ENCODE peak calls at places on chromosomes 16 and 17, in nine cellular contexts. F is colonic mucosa, X is HCT116, J is A549, A is heart left ventricle, T is adrenal gland, H is GM12878, I is tibial nerve, P is breast epithelium. O is an unnamed sample. For H3K4me1, the result is how much of the 10 kb centered on the place peaks cover.

GRCh38 chr17:60325730-60326524 is 66.0 kb downstream of the USP32 start:
- DNase-seq in F (no peak), X (no peak), J (no peak), A (no peak), T (no peak), H (no peak), I (no peak), P (no peak), O (no peak)

GRCh38 chr16:5377280-5377898 is 279.8 kb upstream of the EEF2KMT start:
- DNase-seq in F (no peak), X (no peak), J (no peak), A (no peak), T (no peak), H (no peak), I (no peak), P (no peak), O (no peak)

GRCh38 chr17:59513934-59514841 is 51.2 kb upstream of the DHX40 start:
- DNase-seq in F (peak), X (no peak), J (peak), A (peak), T (peak), H (no peak), I (peak), P (peak), O (peak)

GRCh38 chr17:38428150-38428642 is at the start of gene ARHGAP23:
- DNase-seq in F (peak), X (no peak), J (peak), A (peak), T (peak), H (no peak), I (no peak), P (no peak), O (peak)

GRCh38 chr17:48908047-48908843 is at the start of gene UBE2Z:
- DNase-seq in F (peak), X (peak), J (peak), A (peak), T (peak), H (peak), I (peak), P (peak), O (peak)

GRCh38 chr17:75475144-75475835 is 18.9 kb downstream of the TMEM94 start:
- DNase-seq in F (no peak), X (no peak), J (no peak), A (no peak), T (no peak), H (no peak), I (no peak), P (no peak), O (no peak)

GRCh38 chr17:64781394-64781793 is 119.3 kb upstream of the SMURF2 start:
- DNase-seq in F (peak), X (no peak), J (no peak), A (peak), T (peak), H (no peak), I (no peak), P (peak), O (peak)

GRCh38 chr16:85448557-85449194 is 164.4 kb upstream of the GSE1 start:
- DNase-seq in F (peak), X (no peak), J (no peak), A (no peak), T (no peak), H (no peak), I (no peak), P (peak), O (no peak)

GRCh38 chr16:19583665-19584300 is 28.3 kb downstream of the VPS35L start:
- DNase-seq in F (peak), X (peak), J (peak), A (no peak), T (peak), H (no peak), I (no peak), P (no peak), O (peak)

GRCh38 chr16:53680756-53681155 is 22.9 kb downstream of the RPGRIP1L start:
- DNase-seq in F (no peak), X (no peak), J (no peak), A (no peak), T (no peak), H (no peak), I (no peak), P (no peak), O (no peak)

GRCh38 chr16:22216191-22216831 is 10.2 kb downstream of the EEF2K start:
- DNase-seq in F (no peak), X (no peak), J (no peak), A (no peak), T (peak), H (no peak), I (no peak), P (no peak), O (no peak)

GRCh38 chr16:73730496-73731090 is 566.0 kb upstream of the PSMD7 start:
- DNase-seq in F (no peak), X (no peak), J (no peak), A (no peak), T (no peak), H (no peak), I (no peak), P (no peak), O (no peak)

GRCh38 chr16:22300427-22301071 is 3.3 kb downstream of the POLR3E start:
- DNase-seq in F (peak), X (no peak), J (peak), A (peak), T (peak), H (no peak), I (peak), P (no peak), O (peak)

GRCh38 chr16:74562117-74562516 is 44.8 kb downstream of the GLG1 start:
- DNase-seq in F (no peak), X (no peak), J (no peak), A (no peak), T (no peak), H (no peak), I (no peak), P (no peak), O (no peak)

GRCh38 chr17:49217651-49218413 is 7.3 kb downstream of the ABI3 start:
- DNase-seq in F (peak), X (no peak), J (no peak), A (peak), T (peak), H (peak), I (peak), P (no peak), O (no peak)

GRCh38 chr16:51507286-51507685 is 356.2 kb upstream of the SALL1 start:
- DNase-seq in F (no peak), X (no peak), J (no peak), A (no peak), T (no peak), H (no peak), I (no peak), P (no peak), O (no peak)

GRCh38 chr17:18958611-18959010 is 6.6 kb downstream of the SLC5A10 start:
- DNase-seq in F (no peak), X (no peak), J (no peak), A (no peak), T (no peak), H (no peak), I (no peak), P (no peak), O (no peak)

GRCh38 chr17:78714534-78714933 is 67.5 kb downstream of the CYTH1 start:
- DNase-seq in F (no peak), X (no peak), J (no peak), A (no peak), T (no peak), H (no peak), I (no peak), P (no peak), O (no peak)

GRCh38 chr17:51166987-51167931 is 1.0 kb downstream of the NME2 start:
- DNase-seq in F (peak), X (no peak), J (peak), A (peak), T (peak), H (no peak), I (no peak), P (no peak), O (peak)

GRCh38 chr16:83356266-83356665 is 451.5 kb upstream of the HSBP1 start:
- DNase-seq in F (no peak), X (peak), J (peak), A (no peak), T (peak), H (no peak), I (peak), P (no peak), O (peak)

GRCh38 chr17:81270279-81270678 is 24.8 kb downstream of the SLC38A10 start:
- DNase-seq in F (no peak), X (no peak), J (no peak), A (peak), T (no peak), H (no peak), I (no peak), P (no peak), O (no peak)

GRCh38 chr17:11996722-11997146 is 541 bp downstream of the ZNF18 start:
- DNase-seq in F (peak), X (peak), J (peak), A (no peak), T (peak), H (peak), I (peak), P (no peak), O (peak)

GRCh38 chr17:67562036-67562435 is 155.7 kb upstream of the NOL11 start:
- DNase-seq in F (no peak), X (no peak), J (no peak), A (no peak), T (no peak), H (no peak), I (no peak), P (no peak), O (no peak)

GRCh38 chr17:39579318-39580081 is 28.2 kb downstream of the NEUROD2 start:
- DNase-seq in F (no peak), X (no peak), J (no peak), A (peak), T (peak), H (no peak), I (no peak), P (no peak), O (no peak)

GRCh38 chr16:75216576-75216975 is 2.2 kb upstream of the CTRB1 start:
- DNase-seq in F (no peak), X (no peak), J (no peak), A (no peak), T (no peak), H (no peak), I (no peak), P (no peak), O (no peak)

GRCh38 chr17:76142044-76143041 is 1.3 kb upstream of the FOXJ1 start:
- DNase-seq in F (no peak), X (no peak), J (no peak), A (no peak), T (no peak), H (no peak), I (no peak), P (no peak), O (no peak)

GRCh38 chr17:75845058-75845711 is 981 bp upstream of the UNC13D start:
- DNase-seq in F (peak), X (peak), J (peak), A (peak), T (peak), H (peak), I (peak), P (peak), O (peak)

GRCh38 chr16:85984211-85984880 is 85.4 kb downstream of the IRF8 start:
- DNase-seq in F (no peak), X (no peak), J (no peak), A (no peak), T (no peak), H (no peak), I (no peak), P (peak), O (no peak)

GRCh38 chr16:12344577-12345343 is 368.2 kb downstream of the SNX29 start:
- DNase-seq in F (no peak), X (no peak), J (no peak), A (no peak), T (no peak), H (no peak), I (no peak), P (no peak), O (no peak)

GRCh38 chr17:30547778-30548177 is 70.6 kb downstream of the GOSR1 start:
- DNase-seq in F (no peak), X (no peak), J (no peak), A (no peak), T (no peak), H (no peak), I (no peak), P (no peak), O (no peak)

GRCh38 chr17:20228860-20229259 is 219.7 kb downstream of the SPECC1 start:
- DNase-seq in F (no peak), X (no peak), J (no peak), A (no peak), T (no peak), H (no peak), I (no peak), P (no peak), O (no peak)

GRCh38 chr16:28149016-28149888 is 62.5 kb downstream of the XPO6 start:
- DNase-seq in F (no peak), X (no peak), J (no peak), A (no peak), T (no peak), H (no peak), I (no peak), P (no peak), O (peak)

GRCh38 chr17:57455063-57455914 is 199.0 kb downstream of the MSI2 start:
- DNase-seq in F (no peak), X (no peak), J (no peak), A (peak), T (no peak), H (peak), I (no peak), P (no peak), O (peak)

GRCh38 chr16:31874354-31875111 is 926 bp downstream of the ZNF267 start:
- DNase-seq in F (peak), X (no peak), J (peak), A (no peak), T (peak), H (peak), I (no peak), P (no peak), O (peak)

GRCh38 chr16:19130852-19131808 is 17.4 kb downstream of the ITPRIPL2 start:
- DNase-seq in F (peak), X (no peak), J (no peak), A (peak), T (peak), H (no peak), I (peak), P (no peak), O (no peak)

GRCh38 chr16:20320178-20320577 is 7.1 kb downstream of the GP2 start:
- DNase-seq in F (no peak), X (no peak), J (no peak), A (no peak), T (no peak), H (no peak), I (no peak), P (no peak), O (no peak)

GRCh38 chr17:976316-976715 is 3.3 kb downstream of the NXN start:
- DNase-seq in F (no peak), X (no peak), J (no peak), A (no peak), T (no peak), H (no peak), I (no peak), P (no peak), O (no peak)

GRCh38 chr17:978110-979093 is 1.2 kb downstream of the NXN start:
- DNase-seq in F (no peak), X (no peak), J (no peak), A (peak), T (no peak), H (no peak), I (no peak), P (no peak), O (peak)

GRCh38 chr17:979211-979538 is 401 bp downstream of the NXN start:
- DNase-seq in F (no peak), X (no peak), J (peak), A (no peak), T (no peak), H (no peak), I (no peak), P (no peak), O (no peak)

GRCh38 chr17:975321-975982 is 4.1 kb downstream of the NXN start:
- DNase-seq in F (no peak), X (no peak), J (no peak), A (no peak), T (no peak), H (no peak), I (no peak), P (no peak), O (no peak)

DNA sequence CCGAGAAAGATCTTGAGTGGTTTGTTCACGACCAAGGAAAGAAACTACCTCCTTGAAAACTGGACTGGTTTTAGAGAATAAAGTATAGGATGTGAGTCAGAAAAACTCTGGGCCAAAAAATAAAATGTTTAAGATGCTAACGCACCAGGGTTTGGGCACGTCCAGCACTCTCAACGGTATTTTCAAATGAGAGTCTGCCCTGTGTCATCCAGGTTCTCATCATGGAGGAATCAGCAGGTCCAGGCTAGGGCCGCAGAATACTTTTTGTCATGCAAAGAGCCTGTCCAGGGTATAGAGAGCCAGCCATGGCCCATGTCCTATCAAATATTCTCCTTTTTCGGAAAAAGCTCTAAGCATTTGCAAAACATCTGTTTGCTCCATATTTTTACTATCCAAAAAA is 2.4 kb downstream of the NXN start:
- DNase-seq in F (no peak), X (no peak), J (no peak), A (no peak), T (no peak), H (no peak), I (no peak), P (no peak), O (no peak)
- H3K4me3 ChIP-seq in F (no peak), X (no peak), J (no peak), A (peak), T (no peak), H (no peak), I (no peak), P (no peak), O (peak)

DNA sequence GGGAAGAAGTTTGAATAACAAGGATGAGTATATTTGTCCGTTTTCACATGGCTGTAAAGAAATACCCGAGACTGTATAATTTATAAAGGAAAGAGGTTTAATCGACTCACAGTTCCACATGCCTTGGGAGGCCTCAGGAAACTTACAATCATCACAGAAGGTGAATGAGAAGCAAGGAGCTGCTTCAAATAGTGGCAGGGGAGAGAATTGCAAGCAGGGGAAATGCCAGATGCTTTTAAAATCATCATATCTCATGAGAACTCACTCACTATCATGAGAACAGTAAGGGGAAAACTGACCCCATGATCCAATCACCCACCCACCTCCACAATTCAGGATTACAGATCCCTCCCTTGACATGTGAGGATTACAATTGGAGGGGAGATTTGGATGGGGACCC is 212.8 kb upstream of the CDH8 start:
- DNase-seq in F (no peak), X (no peak), J (no peak), A (no peak), T (no peak), H (no peak), I (no peak), P (no peak), O (no peak)
- TF ChIP-seq CTCF in F (no peak), X (no peak), J (no peak), A (no peak), T (no peak), H (no peak), I (no peak), P (no peak), O (no peak)

DNA sequence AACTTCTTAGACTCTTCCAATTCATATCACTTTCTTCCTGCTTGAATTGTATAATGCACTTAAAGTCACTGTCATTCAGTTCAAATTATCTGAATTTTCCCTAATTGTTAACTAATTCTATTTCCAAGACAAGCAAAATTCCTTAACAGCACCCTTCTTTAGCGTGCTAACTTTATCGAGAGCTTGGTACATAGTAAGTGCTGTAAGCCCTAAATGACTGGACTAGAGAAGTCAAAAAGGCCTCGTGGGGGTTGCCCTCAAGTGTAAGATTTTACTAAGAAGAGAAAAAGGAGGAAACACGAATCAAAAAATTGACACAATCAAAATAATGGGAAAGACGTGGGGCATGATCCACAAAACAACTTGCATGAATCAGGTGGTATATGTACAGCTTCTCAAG is 11.3 kb downstream of the KANSL1 start:
- DNase-seq in F (no peak), X (no peak), J (no peak), A (no peak), T (no peak), H (no peak), I (no peak), P (no peak), O (no peak)
- H3K4me1 ChIP-seq in F (under half), X (under half), J (half or more), A (half or more), T (half or more), H (half or more), I (half or more), P (under half), O (half or more)

DNA sequence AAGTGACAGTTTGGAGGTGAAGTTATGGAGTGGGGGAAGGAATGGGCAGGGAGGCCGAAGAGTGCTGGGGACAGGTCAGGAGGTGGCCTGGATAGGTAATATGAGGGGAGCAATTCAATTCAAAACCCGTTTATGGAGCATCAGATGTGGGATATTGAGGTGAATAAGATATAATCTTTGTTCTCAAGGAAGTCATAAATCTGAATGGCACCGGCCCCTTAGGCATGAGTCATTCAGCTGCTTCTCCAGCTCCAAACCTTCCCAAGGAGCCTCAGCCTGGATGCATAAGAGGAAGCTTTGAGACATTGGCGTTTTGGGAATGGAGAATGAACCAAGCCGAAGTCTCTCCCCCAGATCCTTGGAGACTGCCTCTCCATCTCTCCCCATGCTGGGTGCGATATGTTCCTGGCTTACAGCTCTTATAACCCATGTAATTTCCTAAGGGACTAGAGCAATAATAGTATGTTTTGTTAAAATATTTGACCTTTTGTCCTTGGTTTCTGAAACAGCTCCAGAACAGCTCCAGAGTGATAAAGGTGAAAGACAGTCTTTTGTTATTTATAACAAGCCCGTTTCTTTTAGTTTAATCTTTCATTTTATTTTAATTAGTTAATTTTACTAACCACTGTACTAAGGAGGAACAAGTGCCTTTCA is 1.7 kb downstream of the TUBG2 start:
- DNase-seq in F (peak), X (no peak), J (no peak), A (peak), T (no peak), H (no peak), I (no peak), P (no peak), O (no peak)
- H3K4me3 ChIP-seq in F (no peak), X (peak), J (no peak), A (no peak), T (no peak), H (no peak), I (no peak), P (no peak), O (no peak)

O was measured in cardiac muscle cell.